ENCODE peak calls at places on chromosomes 2 and 18, in six cellular contexts. I, S, O, Z, X and L are unnamed samples.

GRCh38 chr2:239288951-239289481 is 111.8 kb downstream of the HDAC4 start:
- DNase-seq in Z (no peak), O (no peak), S (no peak), I (no peak), X (no peak), L (no peak)

GRCh38 chr18:30908381-30908780 is 134.2 kb downstream of the DSC3 start:
- DNase-seq in S (no peak), I (no peak), O (peak), Z (no peak), X (no peak), L (no peak)

GRCh38 chr2:187528042-187528441 is 26.2 kb downstream of the TFPI start:
- DNase-seq in O (no peak), X (no peak), Z (no peak), I (no peak), S (no peak), L (no peak)

GRCh38 chr18:49177812-49178211 is 227.0 kb upstream of the SMAD7 start:
- DNase-seq in S (no peak), O (peak), X (no peak), Z (peak), I (no peak), L (peak)

GRCh38 chr2:128472789-128473174 is 154.1 kb upstream of the HS6ST1 start:
- DNase-seq in Z (no peak), O (peak), X (no peak), S (no peak), I (no peak), L (no peak)

GRCh38 chr2:119760876-119761275 is 1.2 kb downstream of the PTPN4 start:
- DNase-seq in S (no peak), O (peak), I (no peak), Z (peak), X (no peak), L (no peak)

GRCh38 chr2:70921839-70922590 is 13.7 kb upstream of the ATP6V1B1 start:
- DNase-seq in O (peak), I (peak), S (no peak), Z (no peak), X (no peak), L (no peak)

GRCh38 chr18:36532815-36533214 is 235.3 kb downstream of the FHOD3 start:
- DNase-seq in I (no peak), X (no peak), Z (no peak), S (no peak), O (no peak), L (no peak)

GRCh38 chr2:78861546-78861945 is 164.0 kb upstream of the REG3G start:
- DNase-seq in X (no peak), Z (peak), I (no peak), O (peak), S (peak), L (no peak)

GRCh38 chr2:12017499-12018185 is 271.2 kb downstream of the LPIN1 start:
- DNase-seq in Z (no peak), I (no peak), S (no peak), O (no peak), X (no peak), L (no peak)